ENCODE peak calls at places on chromosomes 6 and 20, in seven cellular contexts. U, E, W, V, B, A and P are unnamed samples.

GRCh38 chr6:135183532-135184440 is 2.7 kb downstream of the MYB start:
- DNase-seq in U (no peak), E (no peak), W (peak), V (peak), B (peak), A (peak), P (peak)

GRCh38 chr6:92684386-92684785 is 735.0 kb downstream of the EPHA7 start:
- DNase-seq in U (no peak), E (no peak), W (no peak), V (no peak), B (no peak), A (no peak), P (no peak)

GRCh38 chr20:39706089-39706721 is 744.1 kb downstream of the DHX35 start:
- DNase-seq in U (no peak), E (no peak), W (no peak), V (no peak), B (no peak), A (no peak), P (no peak)

GRCh38 chr6:45698046-45698445 is 317.6 kb downstream of the CLIC5 start:
- DNase-seq in U (no peak), E (no peak), W (no peak), V (no peak), B (no peak), A (no peak), P (no peak)

GRCh38 chr6:39102024-39102820 is 12.8 kb downstream of the SAYSD1 start:
- DNase-seq in U (no peak), E (no peak), W (no peak), V (no peak), B (no peak), A (no peak), P (no peak)

GRCh38 chr6:57108691-57109090 is 18.7 kb downstream of the ZNF451 start:
- DNase-seq in U (peak), E (no peak), W (no peak), V (no peak), B (no peak), A (no peak), P (no peak)

GRCh38 chr6:110976575-110976974 is 5.3 kb upstream of the RPF2 start:
- DNase-seq in U (no peak), E (no peak), W (no peak), V (no peak), B (no peak), A (no peak), P (no peak)

GRCh38 chr6:148857817-148858390 is 111.1 kb downstream of the UST start:
- DNase-seq in U (no peak), E (no peak), W (no peak), V (no peak), B (no peak), A (no peak), P (no peak)

GRCh38 chr6:161254754-161255253 is 19.1 kb downstream of the AGPAT4 start:
- DNase-seq in U (no peak), E (no peak), W (no peak), V (no peak), B (no peak), A (no peak), P (no peak)

GRCh38 chr6:141914646-141915045 is 218.1 kb upstream of the GJE1 start:
- DNase-seq in U (no peak), E (no peak), W (no peak), V (no peak), B (no peak), A (no peak), P (no peak)

GRCh38 chr20:44579313-44580090 is 2.9 kb upstream of the PKIG start:
- DNase-seq in U (no peak), E (no peak), W (no peak), V (no peak), B (no peak), A (no peak), P (no peak)

GRCh38 chr20:33370296-33370695 is 31.0 kb downstream of the CDK5RAP1 start:
- DNase-seq in U (peak), E (no peak), W (no peak), V (peak), B (peak), A (no peak), P (no peak)

GRCh38 chr6:161436106-161436876 is 162.4 kb upstream of the AGPAT4 start:
- DNase-seq in U (no peak), E (no peak), W (no peak), V (no peak), B (no peak), A (no peak), P (no peak)

GRCh38 chr20:63829943-63830820 is 882 bp downstream of the ZBTB46 start:
- DNase-seq in U (no peak), E (no peak), W (no peak), V (no peak), B (no peak), A (peak), P (no peak)

GRCh38 chr20:20085071-20085470 is 32.7 kb downstream of the CFAP61 start:
- DNase-seq in U (no peak), E (no peak), W (no peak), V (no peak), B (no peak), A (no peak), P (no peak)

GRCh38 chr20:4601630-4602296 is 119.9 kb upstream of the PRND start:
- DNase-seq in U (no peak), E (no peak), W (no peak), V (no peak), B (no peak), A (peak), P (peak)

GRCh38 chr6:170173416-170173990 is 117.4 kb downstream of the DLL1 start:
- DNase-seq in U (no peak), E (no peak), W (no peak), V (peak), B (peak), A (no peak), P (no peak)